ENCODE peak calls at places on chromosomes 3 and 15, in four cellular contexts. E is astrocyte, P is fibroblast of lung, M is keratinocyte. A is an unnamed sample.

GRCh38 chr3:188526057-188526456 is 372.1 kb downstream of the LPP start:
- DNase-seq in E (no peak), M (no peak), P (no peak), A (peak; percentile 38)

GRCh38 chr3:40615110-40615915 is 90.6 kb downstream of the ZNF621 start:
- DNase-seq in E (no peak), M (no peak), P (no peak), A (no peak)

GRCh38 chr3:163185721-163186350 is 1689.2 kb downstream of the OTOL1 start:
- DNase-seq in E (no peak), P (no peak), M (no peak), A (no peak)

GRCh38 chr3:156680243-156680930 is 6.0 kb downstream of the TIPARP start:
- DNase-seq in M (no peak), P (no peak), E (no peak), A (no peak)

GRCh38 chr3:139481116-139481515 is 4.8 kb upstream of the RBP2 start:
- DNase-seq in M (no peak), P (peak; percentile 26), E (peak; percentile 4), A (no peak)

GRCh38 chr3:179263134-179263533 is 12.2 kb upstream of the KCNMB3 start:
- DNase-seq in M (no peak), E (no peak), P (no peak), A (no peak)

GRCh38 chr3:55094691-55095090 is 166.8 kb upstream of the LRTM1 start:
- DNase-seq in E (no peak), M (no peak), P (peak; percentile 17), A (no peak)

GRCh38 chr3:42691861-42692666 is 6.7 kb downstream of the KLHL40 start:
- DNase-seq in E (no peak), P (no peak), M (no peak), A (no peak)

GRCh38 chr3:195909645-195910498 is 1.5 kb upstream of the TNK2 start:
- DNase-seq in M (no peak), P (peak; percentile 72), E (peak; percentile 38), A (peak; percentile 54)

GRCh38 chr3:177640319-177640997 is 443.2 kb upstream of the TBL1XR1 start:
- DNase-seq in M (no peak), P (no peak), E (no peak), A (peak; percentile 45)

GRCh38 chr3:172320468-172320867 is 127.8 kb downstream of the GHSR start:
- DNase-seq in E (peak; percentile 21), M (no peak), P (no peak), A (no peak)

GRCh38 chr3:108918866-108919265 is 34.8 kb downstream of the GUCA1C start:
- DNase-seq in E (no peak), M (no peak), P (no peak), A (no peak)

GRCh38 chr15:31302029-31302657 is 24.5 kb upstream of the KLF13 start:
- DNase-seq in P (no peak), E (no peak), M (no peak), A (no peak)

GRCh38 chr3:116338713-116339112 is 106.6 kb downstream of the LSAMP start:
- DNase-seq in E (no peak), P (no peak), M (no peak), A (no peak)

GRCh38 chr3:121531269-121531668 is 14.5 kb downstream of the POLQ start:
- DNase-seq in M (no peak), P (no peak), E (no peak), A (no peak)

GRCh38 chr3:39541917-39542329 is 74.4 kb downstream of the MOBP start:
- DNase-seq in E (peak; percentile 6), P (peak; percentile 15), M (no peak), A (peak; percentile 51)

GRCh38 chr15:33310481-33311311 is at the start of gene RYR3:
- DNase-seq in E (peak; percentile 45), M (no peak), P (peak; percentile 60), A (peak; percentile 16)

GRCh38 chr3:190709351-190709773 is 153.1 kb downstream of the GMNC start:
- DNase-seq in E (peak; percentile 83), P (peak; percentile 86), M (no peak), A (peak; percentile 59)

GRCh38 chr15:85620321-85621044 is 174.2 kb downstream of the KLHL25 start:
- DNase-seq in P (peak; percentile 83), E (peak; percentile 84), M (no peak), A (peak; percentile 93)

GRCh38 chr3:100590114-100590839 is 19.1 kb upstream of the ADGRG7 start:
- DNase-seq in P (peak; percentile 48), M (peak; percentile 35), E (peak; percentile 31), A (peak; percentile 84)

GRCh38 chr3:156819842-156820686 is 6.1 kb upstream of the LEKR1 start:
- DNase-seq in E (peak; percentile 63), M (no peak), P (peak; percentile 70), A (no peak)

GRCh38 chr3:193824365-193824764 is 231.4 kb downstream of the OPA1 start:
- DNase-seq in P (no peak), E (no peak), M (no peak), A (no peak)

GRCh38 chr15:58574612-58575011 is 142.8 kb downstream of the LIPC start:
- DNase-seq in P (no peak), M (no peak), E (no peak), A (no peak)

GRCh38 chr15:29135266-29135665 is 134.4 kb downstream of the NSMCE3 start:
- DNase-seq in E (no peak), P (no peak), M (no peak), A (peak; percentile 28)

GRCh38 chr3:147157629-147158028 is 248.7 kb downstream of the ZIC4 start:
- DNase-seq in E (no peak), P (peak; percentile 7), M (no peak), A (no peak)

GRCh38 chr3:163508212-163508611 is 1570.1 kb downstream of the SI start:
- DNase-seq in E (no peak), M (no peak), P (no peak), A (no peak)

DNA sequence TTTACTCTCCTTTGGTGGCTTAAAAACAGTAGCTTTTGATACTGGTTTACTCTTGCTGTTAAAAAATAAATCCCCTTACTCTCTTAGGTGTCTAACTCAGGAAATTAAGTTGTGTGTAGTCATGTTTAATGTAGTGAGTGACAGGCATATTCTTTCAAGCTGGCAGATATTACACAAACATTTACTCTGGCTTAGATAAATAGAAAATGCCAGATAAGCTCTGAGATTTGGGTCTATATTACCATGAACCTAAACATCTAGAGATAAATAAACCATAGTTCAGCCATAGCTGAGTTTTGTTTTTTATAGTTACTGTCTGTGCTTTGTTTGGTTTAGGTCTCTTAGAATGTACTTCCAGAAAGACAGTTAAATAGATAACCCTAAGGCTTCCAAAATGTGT is 2.4 kb downstream of the SEMA6D start:
- DNase-seq in M (no peak), P (no peak), E (no peak), A (no peak)
- H3K4me3 ChIP-seq in M (no peak overlapping the region), P (peak overlapping the region; percentile 79), E (no peak overlapping the region), A (no peak overlapping the region)

GRCh38 chr3:136194409-136195257 is 1.5 kb downstream of the MSL2 start:
- DNase-seq in E (no peak), P (peak; percentile 29), M (no peak), A (no peak)
- TF ChIP-seq CTCF in E (no peak), P (no peak), M (no peak), A (no peak)

DNA sequence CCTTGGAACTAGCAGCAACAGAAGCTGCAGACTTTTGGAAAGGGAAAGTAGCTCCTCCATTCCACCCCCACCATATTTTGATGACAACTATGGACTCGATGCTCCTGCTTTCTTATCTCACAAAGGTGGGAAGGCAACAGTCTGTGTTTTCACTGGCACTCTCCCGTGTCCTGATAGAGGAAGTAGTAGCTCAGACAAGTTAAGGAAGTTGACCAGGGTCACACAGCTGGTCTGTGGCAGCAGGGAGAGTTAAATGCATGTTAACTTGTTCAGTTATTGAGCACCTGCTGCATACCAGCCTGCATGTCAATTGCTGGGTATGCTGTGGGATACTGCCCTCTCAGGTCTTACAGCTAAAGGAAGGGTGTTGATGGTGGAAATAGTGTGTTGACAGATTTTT is 33.2 kb downstream of the BHLHE40 start:
- DNase-seq in P (no peak), M (no peak), E (no peak), A (no peak)
- H3K4me3 ChIP-seq in P (no peak overlapping the region), M (no peak overlapping the region), E (no peak overlapping the region), A (no peak overlapping the region)

DNA sequence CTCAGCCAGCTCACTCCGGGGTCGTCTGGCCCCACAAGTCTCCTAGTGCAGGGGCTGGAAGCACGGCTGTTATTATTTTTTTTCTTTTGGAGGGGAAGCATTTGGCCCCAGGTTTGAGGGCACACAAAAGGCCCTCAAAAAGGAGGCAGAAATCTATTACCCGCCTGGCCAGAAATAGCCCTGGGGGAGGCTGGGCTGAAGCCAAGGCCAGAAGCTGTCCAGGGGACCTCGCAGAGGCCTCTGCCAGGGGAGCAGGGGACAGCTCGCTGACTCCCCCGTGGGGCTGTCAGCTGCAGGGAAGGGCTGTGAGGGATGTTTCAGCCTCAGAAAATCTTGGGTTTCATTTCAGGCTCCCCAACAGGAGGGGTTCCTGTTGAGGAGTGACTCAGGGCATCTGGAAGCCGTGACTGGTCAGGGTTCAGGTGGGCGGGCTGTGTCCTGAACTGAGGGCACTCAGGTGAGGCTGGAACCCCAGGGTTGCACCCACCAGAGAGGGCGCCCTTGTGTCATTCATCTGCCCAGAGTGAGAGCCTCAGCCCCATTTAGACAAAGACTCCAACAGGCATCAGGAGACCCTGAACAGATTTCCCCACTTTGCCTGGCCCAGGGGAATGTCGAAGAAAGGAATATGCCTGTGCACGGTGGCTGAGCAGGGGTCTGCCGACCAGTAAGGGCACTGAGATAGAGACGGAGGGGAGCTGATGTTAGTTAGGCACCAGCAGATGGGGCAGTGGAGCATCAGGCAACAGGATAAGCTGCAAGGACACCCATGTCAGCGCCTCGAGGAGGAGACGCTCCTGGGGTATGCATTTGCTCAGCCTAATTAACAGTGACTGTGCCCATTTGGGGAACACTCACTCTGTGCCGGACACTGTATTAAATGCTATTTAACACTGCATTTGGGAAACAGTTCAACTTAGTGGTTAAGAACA is 43.5 kb upstream of the SLC6A11 start:
- DNase-seq in P (peak; percentile 7), E (no peak), M (peak; percentile 71), A (peak; percentile 3)
- TF ChIP-seq CTCF in P (no peak), E (no peak), M (peak; percentile 81), A (no peak)

GRCh38 chr15:40891810-40892448 is 2.3 kb upstream of the VPS18 start:
- DNase-seq in E (no peak), M (no peak), P (peak; percentile 27), A (peak; percentile 46)

GRCh38 chr15:40892449-40893012 is 1.7 kb upstream of the VPS18 start:
- DNase-seq in P (no peak), E (no peak), M (no peak), A (no peak)

GRCh38 chr15:40894689-40895308 is 549 bp downstream of the VPS18 start:
- DNase-seq in M (no peak), E (peak; percentile 69), P (peak; percentile 76), A (peak; percentile 80)

GRCh38 chr15:40893733-40894688 is at the start of gene VPS18:
- DNase-seq in E (peak; percentile 90), P (peak; percentile 95), M (no peak), A (peak; percentile 96)

DNA sequence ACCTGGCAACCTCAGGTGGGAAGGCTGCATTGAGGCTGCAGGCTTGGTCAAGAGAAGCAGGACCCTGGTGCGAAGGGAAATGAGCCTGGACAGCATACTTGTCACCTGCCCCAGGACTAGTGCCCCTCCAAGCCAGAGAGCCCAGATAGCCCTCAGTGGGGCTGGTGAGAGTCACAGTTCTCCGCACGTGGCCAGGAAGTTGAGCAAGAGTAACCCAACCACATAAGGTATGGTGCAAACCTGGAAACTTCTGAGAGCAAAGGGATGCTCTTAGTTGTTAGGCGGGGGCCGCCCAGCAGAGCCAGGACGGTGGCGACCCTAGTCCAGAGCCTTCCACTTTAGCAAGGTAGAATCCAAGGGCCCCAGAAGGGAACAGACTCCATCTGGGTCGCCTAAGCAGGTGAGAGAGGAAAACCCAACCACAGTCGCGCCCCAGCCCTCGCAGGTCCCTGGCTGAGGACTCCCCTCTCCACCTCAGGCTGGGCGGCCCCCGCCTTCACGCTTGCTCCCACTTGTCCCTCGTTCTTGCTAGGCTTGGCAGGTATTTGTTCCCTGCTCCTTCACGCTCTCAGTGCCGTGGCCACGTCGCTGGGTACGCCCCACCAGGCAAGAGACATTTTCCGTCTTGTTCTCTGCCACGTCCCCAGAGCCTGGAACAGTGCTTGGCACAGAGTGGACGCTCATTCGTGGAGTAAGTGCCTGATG is 1.1 kb upstream of the VPS18 start:
- DNase-seq in E (no peak), P (no peak), M (no peak), A (no peak)
- H3K4me3 ChIP-seq in E (no peak overlapping the region), P (no peak overlapping the region), M (no peak overlapping the region), A (no peak overlapping the region)